ENCODE peak calls at places on chromosomes 4 and X, in ten cellular contexts. T is neural crest cell; W is AG04450; O is hippocampal formation; A is activated naive CD4-positive, alpha-beta T cell treated with anti-CD3 and anti-CD28 coated beads, Interleukin-2, amount 10 ng/mL, durations not matched to agents 7 days and 5 days; K is EL; F is NCI-H1694; M is NCI-H1092 treated with DMSO at 0.1 percent for 48 hours; D is fibroblast of the aortic adventitia; P is iris pigment epithelial cell. V is an unnamed sample.

GRCh38 chrX:15786930-15787329 is 3.4 kb upstream of the ZRSR2 start:
- DNase-seq in D (no peak), O (no peak), P (no peak), F (no peak), K (no peak), W (no peak), T (no peak), A (no peak), M (no peak), V (peak)

GRCh38 chr4:123444298-123444731 is 47.7 kb downstream of the SPRY1 start:
- DNase-seq in O (peak), P (peak), M (peak), T (peak), F (no peak), K (peak), A (peak), D (peak), W (no peak), V (peak)

GRCh38 chr4:15331930-15332329 is 95.9 kb upstream of the C1QTNF7 start:
- DNase-seq in A (no peak), K (no peak), W (no peak), D (no peak), T (no peak), P (no peak), M (no peak), O (no peak), F (no peak), V (no peak)

GRCh38 chr4:79684516-79684915 is 276.5 kb upstream of the GK2 start:
- DNase-seq in F (no peak), O (no peak), D (no peak), P (no peak), K (no peak), M (no peak), A (no peak), T (no peak), W (no peak), V (no peak)

GRCh38 chr4:188246488-188246887 is 107.2 kb downstream of the TRIML1 start:
- DNase-seq in T (no peak), F (no peak), W (no peak), M (no peak), A (no peak), O (no peak), K (peak), D (no peak), P (peak), V (no peak)

GRCh38 chr4:185717018-185717726 is 94.8 kb downstream of the SORBS2 start:
- DNase-seq in P (no peak), A (no peak), W (no peak), K (no peak), D (no peak), O (no peak), M (peak), T (no peak), F (no peak), V (no peak)

GRCh38 chrX:1390621-1391369 is 1.1 kb downstream of the SLC25A6 start:
- DNase-seq in T (no peak), O (no peak), P (no peak), M (no peak), K (no peak), D (no peak), W (no peak), F (no peak), A (peak), V (no peak)

GRCh38 chr4:56004235-56004634 is 55.5 kb downstream of the CEP135 start:
- DNase-seq in D (no peak), F (no peak), P (no peak), T (no peak), O (no peak), W (no peak), K (no peak), A (no peak), M (no peak), V (no peak)

GRCh38 chrX:16039363-16039762 is 84.0 kb upstream of the GRPR start:
- DNase-seq in M (no peak), F (no peak), D (no peak), K (no peak), P (no peak), A (no peak), W (no peak), T (no peak), O (no peak), V (no peak)